ENCODE peak calls at places on chromosomes 12 and 14, in six cellular contexts. I is psoas muscle, T is T-helper 17 cell, U is cardiac muscle cell, G is IMR-90, J is tibial artery. R is an unnamed sample. For H3K9me3, the result is how much of the 10 kb centered on the place peaks cover.

GRCh38 chr12:65956056-65956738 is 131.9 kb downstream of the HMGA2 start:
- DNase-seq in I (no peak), T (no peak), U (no peak), G (no peak), J (no peak), R (no peak)

GRCh38 chr14:70909788-70910614 is 2.7 kb downstream of the PCNX1 start:
- DNase-seq in I (no peak), T (no peak), U (no peak), G (no peak), J (no peak), R (no peak)

GRCh38 chr14:55556929-55557623 is 22.9 kb upstream of the KTN1 start:
- DNase-seq in I (peak), T (no peak), U (peak), G (peak), J (peak), R (peak)

GRCh38 chr12:75656650-75657049 is 145.2 kb upstream of the KRR1 start:
- DNase-seq in I (no peak), T (no peak), U (peak), G (peak), J (no peak), R (no peak)

GRCh38 chr12:47927346-47927745 is 22.6 kb upstream of the VDR start:
- DNase-seq in I (no peak), T (no peak), U (no peak), G (no peak), J (no peak), R (no peak)

GRCh38 chr14:101554991-101555668 is 6.2 kb upstream of the DIO3 start:
- DNase-seq in I (peak), T (no peak), U (no peak), G (no peak), J (no peak), R (no peak)

GRCh38 chr12:72511906-72512305 is 239.7 kb downstream of the TRHDE start:
- DNase-seq in I (no peak), T (no peak), U (peak), G (peak), J (no peak), R (no peak)

GRCh38 chr14:90281261-90281660 is 24.9 kb downstream of the PSMC1 start:
- DNase-seq in I (no peak), T (no peak), U (peak), G (peak), J (no peak), R (no peak)

GRCh38 chr14:73809386-73809785 is 42.2 kb upstream of the PTGR2 start:
- DNase-seq in I (peak), T (no peak), U (no peak), G (no peak), J (no peak), R (no peak)

GRCh38 chr12:71870409-71870808 is 30.9 kb downstream of the TBC1D15 start:
- DNase-seq in I (no peak), T (no peak), U (no peak), G (no peak), J (no peak), R (no peak)

GRCh38 chr12:22729431-22729830 is 104.5 kb downstream of the ETNK1 start:
- DNase-seq in I (no peak), T (no peak), U (no peak), G (no peak), J (no peak), R (no peak)

GRCh38 chr12:15151141-15152091 is 69.8 kb downstream of the RERG start:
- DNase-seq in I (no peak), T (no peak), U (peak), G (no peak), J (no peak), R (no peak)

GRCh38 chr14:104503691-104504090 is 75.9 kb upstream of the C14orf180 start:
- DNase-seq in I (no peak), T (no peak), U (no peak), G (no peak), J (no peak), R (no peak)

GRCh38 chr14:104507443-104507842 is 72.1 kb upstream of the C14orf180 start:
- DNase-seq in I (no peak), T (no peak), U (no peak), G (no peak), J (no peak), R (no peak)

GRCh38 chr14:104505085-104506074 is 74.2 kb upstream of the C14orf180 start:
- DNase-seq in I (no peak), T (no peak), U (no peak), G (no peak), J (no peak), R (no peak)

GRCh38 chr14:104504172-104504735 is 75.3 kb upstream of the C14orf180 start:
- DNase-seq in I (no peak), T (no peak), U (no peak), G (no peak), J (no peak), R (no peak)

DNA sequence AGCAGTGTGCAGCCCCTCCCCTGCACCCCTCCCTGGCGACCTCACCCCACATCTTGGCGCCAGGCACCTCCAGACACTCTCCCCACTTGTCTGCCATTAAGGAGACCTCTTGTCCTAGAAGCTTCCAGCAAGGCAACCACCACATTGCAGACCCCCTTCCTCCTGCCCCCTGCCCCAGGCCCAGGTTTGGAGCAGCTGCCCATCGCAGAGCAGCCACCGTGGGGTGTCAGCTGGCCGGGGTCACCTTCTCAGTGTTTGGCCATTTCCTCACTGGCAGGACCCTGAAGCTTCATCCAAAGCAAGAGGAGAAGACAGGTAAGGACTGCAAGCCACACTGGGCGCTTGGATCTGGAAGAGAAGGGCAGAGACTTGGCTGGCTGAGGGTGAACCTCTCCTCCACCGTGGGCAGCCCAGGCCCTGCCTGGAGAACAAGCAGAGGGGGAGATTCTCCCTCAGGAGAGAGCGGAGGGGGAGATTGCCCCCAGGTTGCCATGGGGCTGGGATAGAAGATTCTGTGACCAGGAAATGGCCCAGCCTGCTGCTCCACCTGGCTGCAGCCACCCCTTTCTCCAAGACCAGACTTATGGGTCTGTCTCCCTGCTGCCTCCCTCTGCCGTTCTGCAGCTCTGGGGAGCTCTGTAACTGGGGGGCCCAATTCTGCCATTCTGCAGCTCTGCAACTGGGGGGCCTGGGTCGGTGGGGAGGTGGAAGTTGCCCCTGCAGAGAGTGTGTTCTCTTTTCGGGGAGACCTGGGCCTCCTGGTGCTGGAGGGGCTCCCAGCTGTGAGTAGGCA is 72.9 kb upstream of the C14orf180 start:
- DNase-seq in I (no peak), T (no peak), U (no peak), G (no peak), J (no peak), R (no peak)
- H3K9me3 ChIP-seq in I (under half), T (under half), U (under half), G (under half), J (under half), R (under half)

GRCh38 chr12:132535046-132535445 is 45.1 kb downstream of the FBRSL1 start:
- DNase-seq in I (no peak), T (no peak), U (no peak), G (no peak), J (no peak), R (no peak)
- H3K9me3 ChIP-seq in I (under half), T (under half), U (under half), G (under half), J (under half), R (under half)

GRCh38 chr14:41449057-41449456 is 157.6 kb upstream of the LRFN5 start:
- DNase-seq in I (no peak), T (no peak), U (peak), G (no peak), J (no peak), R (no peak)

DNA sequence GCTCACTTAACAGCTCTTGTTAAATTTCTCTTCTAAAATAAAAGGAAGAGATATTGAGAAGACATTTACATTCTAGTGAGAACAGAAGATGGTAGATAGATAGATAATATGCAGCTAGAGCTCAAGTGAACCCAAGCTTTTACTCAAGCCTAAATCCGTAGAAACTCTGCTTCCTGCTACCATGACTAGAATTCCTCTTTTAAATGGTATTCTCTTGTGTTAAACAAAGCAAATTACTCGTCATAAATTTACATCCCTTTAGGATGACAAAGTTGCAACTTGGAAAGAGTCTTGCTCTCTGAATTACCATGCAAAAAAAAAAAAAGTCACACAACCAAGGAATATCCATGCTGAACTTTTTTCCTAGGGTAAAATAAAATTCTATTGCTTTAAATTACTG is 160.7 kb upstream of the LRFN5 start:
- DNase-seq in I (no peak), T (no peak), U (no peak), G (no peak), J (no peak), R (no peak)
- H3K9me3 ChIP-seq in I (under half), T (under half), U (under half), G (under half), J (under half), R (under half)

DNA sequence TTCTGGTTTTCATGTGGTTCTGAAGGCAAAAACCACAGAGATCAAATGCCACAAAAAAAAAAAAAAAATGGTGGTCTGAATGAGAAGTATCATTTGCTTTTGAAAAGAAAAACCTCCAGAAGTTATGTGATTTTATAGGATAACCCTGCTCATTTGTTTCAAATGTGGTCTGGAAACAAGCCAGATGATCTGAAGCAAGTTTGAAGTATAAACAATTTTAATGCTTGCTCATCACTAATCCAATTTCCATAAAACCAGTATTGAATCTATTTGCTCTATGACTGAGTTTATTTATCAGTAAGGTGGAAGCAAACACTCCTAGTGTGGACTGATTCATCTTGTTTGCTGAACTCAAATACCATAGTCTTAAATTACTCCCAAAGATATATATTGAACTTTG is 407.3 kb upstream of the FLRT2 start:
- DNase-seq in I (no peak), T (no peak), U (peak), G (peak), J (no peak), R (no peak)
- H3K9me3 ChIP-seq in I (under half), T (under half), U (under half), G (under half), J (under half), R (under half)

DNA sequence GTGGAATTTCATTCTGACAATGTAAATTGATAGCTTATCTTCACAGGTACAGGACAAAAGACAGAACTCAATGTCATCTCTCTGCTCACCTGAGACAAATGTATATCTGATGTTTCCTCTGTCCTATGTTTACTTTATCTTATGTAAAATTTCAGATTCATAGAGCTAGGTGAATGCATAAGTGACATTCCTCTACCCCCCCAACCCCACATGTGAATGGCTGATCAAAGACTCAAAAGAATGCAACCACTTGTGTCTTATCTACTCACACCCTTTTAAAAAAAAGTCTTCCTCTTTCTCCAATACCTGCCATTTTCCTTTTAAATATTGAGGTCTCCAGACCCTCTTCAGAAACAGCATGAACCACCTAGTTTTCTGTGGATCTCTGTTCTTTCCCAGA is 736.6 kb upstream of the SEL1L start:
- DNase-seq in I (no peak), T (no peak), U (no peak), G (no peak), J (no peak), R (no peak)
- H3K9me3 ChIP-seq in I (under half), T (under half), U (under half), G (under half), J (under half), R (under half)

GRCh38 chr14:106390401-106390800 is 864.0 kb downstream of the TMEM121 start:
- DNase-seq in I (no peak), T (no peak), U (no peak), G (no peak), J (no peak), R (no peak)

GRCh38 chr14:106395460-106396050 is 869.2 kb downstream of the TMEM121 start:
- DNase-seq in I (no peak), T (no peak), U (no peak), G (no peak), J (no peak), R (no peak)

GRCh38 chr14:106393742-106394141 is 867.4 kb downstream of the TMEM121 start:
- DNase-seq in I (no peak), T (no peak), U (no peak), G (no peak), J (no peak), R (no peak)

GRCh38 chr14:106390947-106391346 is 864.6 kb downstream of the TMEM121 start:
- DNase-seq in I (no peak), T (no peak), U (no peak), G (no peak), J (no peak), R (no peak)
- H3K9me3 ChIP-seq in I (under half), T (under half), U (under half), G (under half), J (under half), R (under half)

R was measured in lung.